ENCODE peak calls at places on chromosomes 12 and 14, in five cellular contexts. C, H, N, V and U are unnamed samples.

GRCh38 chr14:94320243-94320642 is 2.9 kb downstream of the SERPINA6 start:
- DNase-seq in C (peak; percentile 65), H (no peak), N (no peak), V (no peak), U (no peak)

GRCh38 chr12:55933158-55933798 is 2.3 kb downstream of the DGKA start:
- DNase-seq in C (no peak), H (no peak), N (peak; percentile 87), V (peak; percentile 66), U (no peak)

GRCh38 chr12:130044991-130045621 is 117.2 kb upstream of the FZD10 start:
- DNase-seq in C (peak; percentile 71), H (no peak), N (no peak), V (no peak), U (no peak)

GRCh38 chr12:77724367-77724957 is 106.2 kb upstream of the NAV3 start:
- DNase-seq in C (no peak), H (no peak), N (no peak), V (no peak), U (no peak)

GRCh38 chr14:104110491-104111209 is 25.1 kb downstream of the ASPG start:
- DNase-seq in C (peak; percentile 42), H (no peak), N (peak; percentile 83), V (peak; percentile 45), U (no peak)

GRCh38 chr14:75634848-75635247 is 25.8 kb downstream of the ERG28 start:
- DNase-seq in C (no peak), H (no peak), N (no peak), V (no peak), U (no peak)

GRCh38 chr14:105013150-105013787 is 7.6 kb downstream of the CDCA4 start:
- DNase-seq in C (no peak), H (no peak), N (no peak), V (no peak), U (no peak)

GRCh38 chr14:32202468-32202865 is 602 bp downstream of the RNU6-8 start:
- DNase-seq in C (no peak), H (no peak), N (no peak), V (no peak), U (no peak)

GRCh38 chr14:36915089-36915488 is 253.4 kb downstream of the PAX9 start:
- DNase-seq in C (no peak), H (no peak), N (no peak), V (no peak), U (no peak)

GRCh38 chr14:85416771-85417170 is 113.2 kb upstream of the FLRT2 start:
- DNase-seq in C (no peak), H (no peak), N (no peak), V (no peak), U (no peak)

GRCh38 chr12:113889076-113889475 is 77.0 kb downstream of the RBM19 start:
- DNase-seq in C (no peak), H (no peak), N (no peak), V (no peak), U (no peak)

GRCh38 chr12:45644521-45644920 is 85.0 kb upstream of the ARID2 start:
- DNase-seq in C (no peak), H (no peak), N (no peak), V (no peak), U (no peak)

GRCh38 chr12:1546931-1547640 is 47.3 kb downstream of the FBXL14 start:
- DNase-seq in C (no peak), H (no peak), N (no peak), V (no peak), U (no peak)

GRCh38 chr12:129520736-129521135 is 383.1 kb downstream of the TMEM132D start:
- DNase-seq in C (no peak), H (no peak), N (no peak), V (no peak), U (no peak)

GRCh38 chr12:47753021-47754001 is 5.4 kb downstream of the RAPGEF3 start:
- DNase-seq in C (no peak), H (no peak), N (peak; percentile 95), V (peak; percentile 69), U (no peak)

GRCh38 chr12:56258068-56258819 is at the start of gene ANKRD52:
- DNase-seq in C (peak; percentile 81), H (peak; percentile 58), N (peak; percentile 93), V (peak; percentile 89), U (peak; percentile 80)

GRCh38 chr14:55721353-55721752 is 141.3 kb downstream of the KTN1 start:
- DNase-seq in C (no peak), H (no peak), N (no peak), V (no peak), U (no peak)

GRCh38 chr12:18239561-18239960 is 21.8 kb upstream of the PIK3C2G start:
- DNase-seq in C (no peak), H (no peak), N (no peak), V (no peak), U (no peak)

DNA sequence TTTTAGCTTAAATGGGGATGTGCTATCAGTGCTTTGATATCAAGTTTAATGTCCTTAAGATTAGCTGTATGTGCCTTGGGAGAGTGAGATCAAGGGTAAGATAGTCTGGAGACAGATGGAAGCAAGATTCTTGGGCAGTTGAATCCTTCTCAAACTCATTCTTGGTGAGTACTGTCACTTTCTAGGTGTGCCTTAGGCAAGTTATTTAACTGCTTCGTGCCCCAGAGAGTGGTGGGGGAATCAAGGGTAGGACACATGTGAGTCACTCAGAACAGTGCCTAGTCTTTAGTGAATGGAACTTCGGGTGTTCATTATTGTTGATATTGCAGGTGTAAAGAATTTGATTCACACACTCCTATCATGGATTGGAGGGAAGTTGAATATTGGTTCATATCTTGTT is 803.7 kb downstream of the DIO2 start:
- DNase-seq in C (no peak), H (no peak), N (no peak), V (no peak), U (no peak)
- TF ChIP-seq POLR2A in C (no peak), H (no peak), N (no peak), V (no peak), U (no peak)

DNA sequence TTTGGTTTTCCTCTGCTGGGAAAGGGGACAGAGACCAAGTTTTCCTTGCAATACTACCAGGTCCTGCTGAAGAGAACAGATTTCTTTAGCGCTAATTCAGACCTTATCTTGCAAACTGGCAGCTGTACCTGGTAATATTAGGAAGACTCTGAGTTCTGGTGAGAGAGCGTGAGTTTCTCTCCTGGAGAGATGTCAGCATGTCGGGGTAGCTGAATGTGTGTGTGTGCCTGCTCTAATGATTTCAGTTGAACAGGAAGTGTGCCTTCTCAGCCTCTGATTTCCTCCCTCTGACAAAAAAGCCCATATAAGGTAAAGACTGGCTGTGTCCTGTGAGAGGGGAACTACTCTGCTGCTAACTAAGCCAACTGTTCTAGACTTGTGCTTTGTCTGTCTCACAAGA is 10.3 kb upstream of the ERP27 start:
- DNase-seq in C (no peak), H (peak; percentile 38), N (no peak), V (no peak), U (no peak)
- TF ChIP-seq POLR2A in C (no peak), H (peak; percentile 30), N (no peak), V (no peak), U (no peak)

GRCh38 chr12:95942106-95942531 is 295 bp downstream of the CCDC38 start:
- DNase-seq in C (peak; percentile 93), H (no peak), N (no peak), V (no peak), U (no peak)

GRCh38 chr12:95940514-95940913 is 1.9 kb downstream of the CCDC38 start:
- DNase-seq in C (peak; percentile 88), H (no peak), N (no peak), V (no peak), U (no peak)

GRCh38 chr12:95944108-95944704 is 1.1 kb downstream of the AMDHD1 start:
- DNase-seq in C (peak; percentile 61), H (no peak), N (no peak), V (no peak), U (no peak)

GRCh38 chr12:95943231-95943842 is at the start of gene AMDHD1:
- DNase-seq in C (peak; percentile 64), H (peak; percentile 7), N (peak; percentile 89), V (peak; percentile 68), U (peak; percentile 79)

GRCh38 chr12:95942532-95943230 is at the start of gene CCDC38:
- DNase-seq in C (peak; percentile 93), H (peak; percentile 64), N (peak; percentile 95), V (peak; percentile 83), U (peak; percentile 98)
- TF ChIP-seq POLR2A in C (peak; percentile 72), H (no peak), N (no peak), V (no peak), U (peak; percentile 35)

GRCh38 chr12:8667280-8667679 is 4.7 kb upstream of the MFAP5 start:
- DNase-seq in C (no peak), H (no peak), N (no peak), V (no peak), U (no peak)
- TF ChIP-seq POLR2A in C (no peak), H (no peak), N (no peak), V (no peak), U (no peak)